ENCODE peak calls at places on chromosomes 16 and 17, in six cellular contexts. I, F, O, J, E and U are unnamed samples.

GRCh38 chr17:74569001-74569391 is 1.7 kb upstream of the CD300H start:
- DNase-seq in I (no peak), F (no peak), O (no peak), J (no peak), E (no peak), U (no peak)

GRCh38 chr17:75910699-75911098 is 6.0 kb upstream of the MRPL38 start:
- DNase-seq in I (no peak), F (no peak), O (no peak), J (no peak), E (no peak), U (no peak)

GRCh38 chr17:16919663-16920627 is 52.0 kb downstream of the TNFRSF13B start:
- DNase-seq in I (no peak), F (no peak), O (no peak), J (no peak), E (no peak), U (no peak)

GRCh38 chr17:30558313-30559195 is 81.3 kb downstream of the GOSR1 start:
- DNase-seq in I (no peak), F (peak; percentile 27), O (no peak), J (no peak), E (no peak), U (no peak)

GRCh38 chr17:72954595-72954994 is 137.9 kb downstream of the SLC39A11 start:
- DNase-seq in I (no peak), F (no peak), O (no peak), J (no peak), E (no peak), U (no peak)

GRCh38 chr16:75011634-75012307 is 12.9 kb downstream of the ZNRF1 start:
- DNase-seq in I (peak; percentile 75), F (no peak), O (peak; percentile 97), J (peak; percentile 94), E (peak; percentile 88), U (peak; percentile 51)

GRCh38 chr17:50686494-50687199 is 21.1 kb downstream of the ANKRD40 start:
- DNase-seq in I (peak; percentile 92), F (no peak), O (no peak), J (peak; percentile 93), E (peak; percentile 27), U (no peak)

GRCh38 chr16:2910441-2910840 is 1.3 kb upstream of the FLYWCH1 start:
- DNase-seq in I (no peak), F (no peak), O (no peak), J (peak; percentile 6), E (no peak), U (no peak)

GRCh38 chr16:14509055-14509454 is 121.0 kb downstream of the PARN start:
- DNase-seq in I (no peak), F (no peak), O (peak; percentile 78), J (peak; percentile 85), E (peak; percentile 71), U (no peak)

GRCh38 chr17:40307691-40308289 is 1.2 kb upstream of the RARA start:
- DNase-seq in I (no peak), F (no peak), O (no peak), J (no peak), E (no peak), U (no peak)

GRCh38 chr16:27999687-28000086 is 63.8 kb downstream of the GSG1L start:
- DNase-seq in I (no peak), F (no peak), O (peak; percentile 43), J (peak; percentile 7), E (peak; percentile 20), U (no peak)

GRCh38 chr17:42538482-42538881 is 2.4 kb downstream of the NAGLU start:
- DNase-seq in I (no peak), F (no peak), O (no peak), J (no peak), E (no peak), U (no peak)

GRCh38 chr16:67995423-67995822 is 3.9 kb downstream of the DPEP2 start:
- DNase-seq in I (no peak), F (no peak), O (peak; percentile 46), J (no peak), E (no peak), U (no peak)

GRCh38 chr16:67029249-67030096 is 524 bp downstream of the CBFB start:
- DNase-seq in I (no peak), F (peak; percentile 74), O (peak; percentile 53), J (peak; percentile 62), E (peak; percentile 34), U (no peak)

GRCh38 chr17:20053343-20053964 is 44.3 kb downstream of the SPECC1 start:
- DNase-seq in I (no peak), F (no peak), O (no peak), J (no peak), E (no peak), U (no peak)

GRCh38 chr16:85393674-85394510 is 219.2 kb upstream of the GSE1 start:
- DNase-seq in I (no peak), F (peak; percentile 83), O (no peak), J (no peak), E (peak; percentile 47), U (no peak)

GRCh38 chr17:21283482-21284318 is 811 bp upstream of the MAP2K3 start:
- DNase-seq in I (peak; percentile 22), F (no peak), O (no peak), J (peak; percentile 58), E (peak; percentile 38), U (no peak)

GRCh38 chr17:66349549-66350245 is 47.3 kb downstream of the PRKCA start:
- DNase-seq in I (no peak), F (no peak), O (no peak), J (no peak), E (no peak), U (no peak)

GRCh38 chr17:66348605-66349165 is 46.3 kb downstream of the PRKCA start:
- DNase-seq in I (peak; percentile 22), F (no peak), O (peak; percentile 63), J (peak; percentile 88), E (peak; percentile 83), U (peak; percentile 62)

GRCh38 chr17:66351701-66352100 is 49.3 kb downstream of the PRKCA start:
- DNase-seq in I (no peak), F (no peak), O (no peak), J (no peak), E (no peak), U (no peak)

GRCh38 chr17:66353937-66354401 is 51.6 kb downstream of the PRKCA start:
- DNase-seq in I (no peak), F (no peak), O (no peak), J (peak; percentile 87), E (peak; percentile 49), U (peak; percentile 10)

DNA sequence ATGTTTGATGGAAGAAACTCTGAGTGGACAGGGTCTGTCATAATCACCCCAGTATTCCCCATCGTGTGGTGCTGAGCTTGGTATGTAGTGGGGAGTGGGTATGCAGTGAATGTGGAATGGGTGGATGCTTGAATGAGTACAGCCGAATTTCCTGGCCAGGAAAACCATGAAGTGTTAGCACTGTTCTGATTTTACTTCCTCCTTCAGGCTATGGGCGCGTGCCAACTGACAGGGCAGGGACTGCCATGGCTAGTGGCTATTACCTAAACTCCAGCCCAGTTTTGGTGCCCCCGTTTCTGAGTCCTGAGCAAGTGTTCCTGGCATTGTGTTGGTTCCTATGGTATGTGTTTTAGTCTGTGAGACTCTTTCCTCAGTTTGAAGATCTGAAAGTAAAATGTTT is 48.6 kb downstream of the PRKCA start:
- DNase-seq in I (no peak), F (no peak), O (no peak), J (peak; percentile 18), E (no peak), U (no peak)
- H3K4me3 ChIP-seq in I (no peak overlapping the region), F (no peak overlapping the region), O (no peak overlapping the region), J (no peak overlapping the region), E (no peak overlapping the region), U (no peak overlapping the region)

DNA sequence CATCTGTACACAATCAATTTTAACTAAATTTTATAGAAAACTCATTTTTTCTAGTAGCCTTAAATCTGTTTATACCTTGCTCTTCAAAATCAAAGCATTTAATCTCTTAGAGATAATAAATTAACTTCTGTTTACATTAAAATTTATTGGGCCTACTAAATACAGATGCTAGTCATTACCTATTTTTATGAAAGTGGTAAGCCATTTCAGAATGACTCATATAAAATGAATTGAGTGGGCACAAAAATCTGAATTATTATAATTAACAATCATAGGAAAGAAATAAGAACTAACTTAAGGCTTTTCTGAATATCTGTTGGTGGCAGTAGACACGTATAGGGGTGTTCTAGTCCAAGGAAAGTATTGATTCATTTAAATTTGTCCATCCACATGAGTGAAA is 157.9 kb downstream of the KCNJ2 start:
- DNase-seq in I (no peak), F (no peak), O (no peak), J (no peak), E (no peak), U (no peak)
- H3K27ac ChIP-seq in I (no peak overlapping the region), F (no peak overlapping the region), O (no peak overlapping the region), J (no peak overlapping the region), E (no peak overlapping the region), U (no peak overlapping the region)

GRCh38 chr17:44409309-44410028 is 20.0 kb upstream of the ITGA2B start:
- DNase-seq in I (no peak), F (no peak), O (no peak), J (no peak), E (no peak), U (no peak)
- TF ChIP-seq CTCF in I (peak; percentile 27), F (no peak), O (no peak), J (no peak), E (no peak), U (no peak)

GRCh38 chr17:36721560-36722120 is 120.3 kb downstream of the MRM1 start:
- DNase-seq in I (no peak), F (no peak), O (no peak), J (no peak), E (no peak), U (no peak)

GRCh38 chr17:36720131-36720530 is 118.7 kb downstream of the MRM1 start:
- DNase-seq in I (no peak), F (no peak), O (no peak), J (no peak), E (no peak), U (no peak)

GRCh38 chr17:36722121-36722902 is 120.9 kb downstream of the MRM1 start:
- DNase-seq in I (no peak), F (peak; percentile 91), O (no peak), J (peak; percentile 63), E (no peak), U (no peak)

GRCh38 chr17:36723459-36723858 is 122.1 kb downstream of the MRM1 start:
- DNase-seq in I (no peak), F (no peak), O (no peak), J (no peak), E (no peak), U (no peak)

GRCh38 chr17:36722903-36723263 is 121.5 kb downstream of the MRM1 start:
- DNase-seq in I (no peak), F (no peak), O (no peak), J (no peak), E (no peak), U (no peak)
- H3K4me3 ChIP-seq in I (no peak overlapping the region), F (peak overlapping the region; percentile 61), O (no peak overlapping the region), J (no peak overlapping the region), E (no peak overlapping the region), U (no peak overlapping the region)

GRCh38 chr16:81431554-81432353 is 12.9 kb upstream of the CMIP start:
- DNase-seq in I (no peak), F (no peak), O (no peak), J (peak; percentile 85), E (peak; percentile 62), U (peak; percentile 20)
- H3K27ac ChIP-seq in I (no peak overlapping the region), F (no peak overlapping the region), O (no peak overlapping the region), J (no peak overlapping the region), E (peak overlapping the region; percentile 4), U (peak overlapping the region; percentile 68)

GRCh38 chr17:35498429-35499178 is 38.9 kb downstream of the SLFN12L start:
- DNase-seq in I (no peak), F (no peak), O (no peak), J (no peak), E (no peak), U (no peak)

GRCh38 chr17:35496470-35497290 is 40.8 kb downstream of the SLFN12L start:
- DNase-seq in I (no peak), F (no peak), O (no peak), J (no peak), E (no peak), U (no peak)

GRCh38 chr17:35499548-35499947 is 37.9 kb downstream of the SLFN12L start:
- DNase-seq in I (no peak), F (no peak), O (no peak), J (no peak), E (no peak), U (no peak)
- TF ChIP-seq CTCF in I (no peak), F (no peak), O (no peak), J (no peak), E (no peak), U (no peak)